ENCODE peak calls at places on chromosomes 1 and 21, in six cellular contexts. X is brain microvascular endothelial cell; E is T1000; Q is activated CD4-positive, alpha-beta memory T cell treated with anti-CD3 and anti-CD28 coated beads, Interleukin-2, amount 10 ng/mL, durations not matched to agents 7 days and 5 days; D is thyroid gland; U is AG04450. H is an unnamed sample.

GRCh38 chr21:21373969-21374368 is 375.8 kb downstream of the NCAM2 start:
- DNase-seq in X (no peak), E (no peak), Q (no peak), D (no peak), U (no peak), H (no peak)

GRCh38 chr1:185345913-185346717 is 29.1 kb upstream of the IVNS1ABP start:
- DNase-seq in X (no peak), E (no peak), Q (no peak), D (no peak), U (no peak), H (no peak)

GRCh38 chr1:226351709-226352108 is 42.7 kb upstream of the LIN9 start:
- DNase-seq in X (no peak), E (no peak), Q (no peak), D (no peak), U (no peak), H (no peak)

GRCh38 chr1:205343431-205344009 is 13.2 kb downstream of the KLHDC8A start:
- DNase-seq in X (no peak), E (no peak), Q (no peak), D (peak), U (no peak), H (no peak)

GRCh38 chr21:29208666-29209059 is 78.2 kb downstream of the MAP3K7CL start:
- DNase-seq in X (peak), E (no peak), Q (no peak), D (no peak), U (peak), H (peak)

GRCh38 chr1:182841368-182841988 is 2.3 kb downstream of the DHX9 start:
- DNase-seq in X (peak), E (no peak), Q (no peak), D (no peak), U (peak), H (peak)

GRCh38 chr1:19758227-19758830 is 41.4 kb downstream of the TMCO4 start:
- DNase-seq in X (peak), E (peak), Q (no peak), D (no peak), U (peak), H (peak)

GRCh38 chr1:23741609-23742008 is 1.7 kb upstream of the ELOA start:
- DNase-seq in X (no peak), E (no peak), Q (no peak), D (no peak), U (no peak), H (no peak)

GRCh38 chr1:92488416-92488815 is 1.7 kb upstream of the GFI1 start:
- DNase-seq in X (no peak), E (no peak), Q (no peak), D (no peak), U (no peak), H (no peak)

GRCh38 chr1:14265515-14265914 is 333.0 kb upstream of the KAZN start:
- DNase-seq in X (no peak), E (no peak), Q (no peak), D (no peak), U (no peak), H (no peak)

GRCh38 chr1:51690285-51690961 is 73.5 kb downstream of the OSBPL9 start:
- DNase-seq in X (peak), E (no peak), Q (no peak), D (no peak), U (peak), H (no peak)

GRCh38 chr1:108183301-108183700 is 16.8 kb downstream of the SLC25A24 start:
- DNase-seq in X (no peak), E (no peak), Q (no peak), D (no peak), U (no peak), H (no peak)

GRCh38 chr1:8342325-8342724 is 24.4 kb downstream of the SLC45A1 start:
- DNase-seq in X (peak), E (no peak), Q (no peak), D (no peak), U (peak), H (no peak)

GRCh38 chr1:151511636-151512215 is 539 bp downstream of the CGN start:
- DNase-seq in X (no peak), E (no peak), Q (peak), D (peak), U (no peak), H (no peak)

GRCh38 chr1:167452483-167452882 is 65.8 kb downstream of the CD247 start:
- DNase-seq in X (no peak), E (no peak), Q (no peak), D (no peak), U (no peak), H (no peak)

GRCh38 chr1:41411229-41411628 is 50.0 kb downstream of the FOXO6 start:
- DNase-seq in X (no peak), E (no peak), Q (no peak), D (no peak), U (no peak), H (no peak)

GRCh38 chr21:39840373-39841097 is 26.7 kb upstream of the PCP4 start:
- DNase-seq in X (no peak), E (no peak), Q (no peak), D (no peak), U (no peak), H (no peak)

GRCh38 chr1:89566761-89567174 is 42.1 kb downstream of the LRRC8B start:
- DNase-seq in X (no peak), E (no peak), Q (no peak), D (no peak), U (no peak), H (no peak)

GRCh38 chr21:43598416-43599120 is 60.7 kb downstream of the HSF2BP start:
- DNase-seq in X (peak), E (no peak), Q (no peak), D (peak), U (no peak), H (no peak)

GRCh38 chr1:43293171-43293570 is 7.6 kb upstream of the TIE1 start:
- DNase-seq in X (no peak), E (no peak), Q (no peak), D (no peak), U (no peak), H (no peak)

GRCh38 chr1:206563367-206563953 is 48.8 kb downstream of the EIF2D start:
- DNase-seq in X (no peak), E (no peak), Q (no peak), D (no peak), U (no peak), H (no peak)

GRCh38 chr1:153611024-153611352 is 1.9 kb downstream of the S100A16 start:
- DNase-seq in X (no peak), E (no peak), Q (no peak), D (no peak), U (no peak), H (no peak)

GRCh38 chr1:19484793-19485361 is 462 bp downstream of the CAPZB start:
- DNase-seq in X (no peak), E (peak), Q (no peak), D (no peak), U (no peak), H (no peak)

GRCh38 chr1:228016181-228016510 is 9.3 kb downstream of the WNT3A start:
- DNase-seq in X (no peak), E (no peak), Q (no peak), D (no peak), U (no peak), H (no peak)

GRCh38 chr21:45506241-45506817 is 35.9 kb downstream of the SLC19A1 start:
- DNase-seq in X (no peak), E (no peak), Q (no peak), D (no peak), U (no peak), H (no peak)

GRCh38 chr21:42397291-42398129 is 1.7 kb upstream of the TMPRSS3 start:
- DNase-seq in X (no peak), E (no peak), Q (no peak), D (no peak), U (no peak), H (no peak)

GRCh38 chr21:34844033-34844923 is 175.5 kb downstream of the CLIC6 start:
- DNase-seq in X (peak), E (no peak), Q (no peak), D (peak), U (no peak), H (no peak)

GRCh38 chr1:201946224-201946908 is at the start of gene LMOD1:
- DNase-seq in X (peak), E (no peak), Q (no peak), D (peak), U (peak), H (peak)

GRCh38 chr1:172954476-172955150 is 96.1 kb downstream of the TNFSF18 start:
- DNase-seq in X (no peak), E (no peak), Q (no peak), D (no peak), U (no peak), H (no peak)

H was measured in astrocyte of the cerebellum.